ENCODE peak calls at places on chromosomes 4 and X, in eight cellular contexts. X, M, P, T, W, I, C and U are unnamed samples.

GRCh38 chrX:13376857-13377441 is 57.1 kb upstream of the ATXN3L start:
- DNase-seq in X (no peak), M (no peak), P (peak; percentile 24), T (no peak), W (no peak), I (no peak), C (no peak), U (no peak)

GRCh38 chrX:152896450-152896849 is 1.4 kb upstream of the ZNF185 start:
- DNase-seq in X (no peak), M (no peak), P (no peak), T (peak; percentile 44), W (no peak), I (no peak), C (no peak), U (no peak)

GRCh38 chr4:132934901-132935300 is 214.2 kb upstream of the PCDH10 start:
- DNase-seq in X (no peak), M (no peak), P (no peak), T (no peak), W (no peak), I (no peak), C (no peak), U (no peak)

GRCh38 chrX:25807022-25807421 is 331.1 kb upstream of the MAGEB18 start:
- DNase-seq in X (no peak), M (no peak), P (no peak), T (no peak), W (no peak), I (no peak), C (no peak), U (no peak)

GRCh38 chr4:81919810-81920209 is 448.1 kb upstream of the RASGEF1B start:
- DNase-seq in X (no peak), M (no peak), P (no peak), T (no peak), W (no peak), I (no peak), C (no peak), U (no peak)

GRCh38 chr4:129747756-129748155 is 651.8 kb downstream of the C4orf33 start:
- DNase-seq in X (no peak), M (no peak), P (no peak), T (no peak), W (no peak), I (no peak), C (no peak), U (no peak)

GRCh38 chrX:80879143-80879542 is 69.5 kb upstream of the BRWD3 start:
- DNase-seq in X (no peak), M (no peak), P (peak; percentile 4), T (no peak), W (no peak), I (peak; percentile 46), C (no peak), U (no peak)

GRCh38 chr4:82886145-82886942 is 4.6 kb downstream of the SEC31A start:
- DNase-seq in X (no peak), M (no peak), P (no peak), T (no peak), W (no peak), I (no peak), C (no peak), U (no peak)

GRCh38 chr4:84814100-84814750 is 152.3 kb downstream of the WDFY3 start:
- DNase-seq in X (no peak), M (no peak), P (no peak), T (peak; percentile 87), W (no peak), I (no peak), C (no peak), U (no peak)

GRCh38 chr4:48340276-48340904 is 939 bp upstream of the SLAIN2 start:
- DNase-seq in X (no peak), M (peak; percentile 23), P (no peak), T (no peak), W (no peak), I (no peak), C (no peak), U (no peak)

GRCh38 chr4:114208747-114209146 is 229.3 kb upstream of the ARSJ start:
- DNase-seq in X (no peak), M (no peak), P (no peak), T (no peak), W (no peak), I (no peak), C (no peak), U (no peak)

GRCh38 chrX:16671005-16671404 is 21.0 kb downstream of the S100G start:
- DNase-seq in X (no peak), M (peak; percentile 82), P (peak; percentile 28), T (peak; percentile 56), W (no peak), I (no peak), C (peak; percentile 10), U (no peak)

GRCh38 chrX:48513670-48514069 is 4.9 kb downstream of the PORCN start:
- DNase-seq in X (no peak), M (no peak), P (no peak), T (no peak), W (no peak), I (no peak), C (no peak), U (no peak)

GRCh38 chrX:137574784-137575298 is 8.9 kb downstream of the ZIC3 start:
- DNase-seq in X (no peak), M (peak; percentile 68), P (no peak), T (no peak), W (no peak), I (no peak), C (no peak), U (no peak)

GRCh38 chrX:137573356-137574101 is 7.6 kb downstream of the ZIC3 start:
- DNase-seq in X (no peak), M (peak; percentile 90), P (no peak), T (no peak), W (no peak), I (no peak), C (no peak), U (no peak)

GRCh38 chrX:137575596-137576255 is 9.8 kb downstream of the ZIC3 start:
- DNase-seq in X (no peak), M (peak; percentile 60), P (no peak), T (no peak), W (no peak), I (no peak), C (no peak), U (no peak)

GRCh38 chrX:137569470-137569891 is 3.6 kb downstream of the ZIC3 start:
- DNase-seq in X (no peak), M (no peak), P (no peak), T (no peak), W (no peak), I (no peak), C (no peak), U (no peak)

GRCh38 chrX:137574102-137574783 is 8.3 kb downstream of the ZIC3 start:
- DNase-seq in X (no peak), M (peak; percentile 97), P (no peak), T (no peak), W (no peak), I (no peak), C (no peak), U (no peak)
- H3K4me3 ChIP-seq in X (no peak overlapping the region), M (peak overlapping the region; percentile 43), P (no peak overlapping the region), T (no peak overlapping the region), W (no peak overlapping the region), I (no peak overlapping the region), C (no peak overlapping the region), U (no peak overlapping the region)

GRCh38 chr4:41693629-41694028 is 54.9 kb downstream of the PHOX2B start:
- DNase-seq in X (no peak), M (peak; percentile 5), P (no peak), T (peak; percentile 38), W (no peak), I (no peak), C (no peak), U (no peak)

GRCh38 chr4:41692717-41693345 is 55.7 kb downstream of the PHOX2B start:
- DNase-seq in X (peak; percentile 65), M (peak; percentile 49), P (peak; percentile 24), T (peak; percentile 58), W (peak; percentile 65), I (peak; percentile 30), C (peak; percentile 13), U (no peak)

GRCh38 chr4:41701961-41702360 is 46.6 kb downstream of the PHOX2B start:
- DNase-seq in X (no peak), M (no peak), P (no peak), T (no peak), W (no peak), I (no peak), C (no peak), U (no peak)

GRCh38 chr4:41696131-41696530 is 52.4 kb downstream of the PHOX2B start:
- DNase-seq in X (no peak), M (no peak), P (no peak), T (no peak), W (no peak), I (no peak), C (no peak), U (no peak)

DNA sequence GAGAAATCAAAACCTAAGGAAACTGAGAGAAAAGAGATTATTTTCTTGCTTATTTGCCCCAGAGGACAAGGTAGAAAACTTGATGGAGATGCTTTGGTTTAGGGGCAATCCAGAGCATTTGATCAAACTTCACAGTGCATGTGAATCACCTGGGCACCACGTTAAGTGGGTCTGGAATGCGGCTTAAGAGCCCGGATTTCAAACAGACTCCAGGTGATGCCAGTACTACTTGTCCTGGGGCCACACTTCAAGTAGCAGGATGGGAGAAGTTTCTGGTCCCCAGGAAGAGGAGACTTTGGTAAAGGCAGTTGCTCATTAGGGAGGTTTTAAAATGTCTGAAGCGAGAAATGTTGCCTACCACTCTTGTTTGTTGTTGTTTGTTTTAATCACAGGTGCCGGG is 51.8 kb downstream of the PHOX2B start:
- DNase-seq in X (no peak), M (peak; percentile 2), P (no peak), T (no peak), W (no peak), I (no peak), C (no peak), U (no peak)
- H3K27me3 ChIP-seq in X (no peaks in the 10 kb centered on the region), M (no peaks in the 10 kb centered on the region), P (no peaks in the 10 kb centered on the region), T (peaks cover 13% of the 10 kb centered on the region), W (no peaks in the 10 kb centered on the region), I (no peaks in the 10 kb centered on the region), C (no peaks in the 10 kb centered on the region), U (no peaks in the 10 kb centered on the region)

GRCh38 chr4:143337600-143338287 is 1.1 kb downstream of the GAB1 start:
- DNase-seq in X (peak; percentile 85), M (peak; percentile 48), P (peak; percentile 44), T (no peak), W (peak; percentile 74), I (peak; percentile 44), C (no peak), U (no peak)
- H3K4me3 ChIP-seq in X (peak overlapping the region; percentile 87), M (peak overlapping the region; percentile 92), P (peak overlapping the region; percentile 62), T (peak overlapping the region; percentile 84), W (peak overlapping the region; percentile 92), I (peak overlapping the region; percentile 78), C (peak overlapping the region; percentile 37), U (peak overlapping the region; percentile 51)

GRCh38 chrX:115018944-115019343 is 1.5 kb upstream of the IL13RA2 start:
- DNase-seq in X (no peak), M (no peak), P (no peak), T (no peak), W (no peak), I (no peak), C (no peak), U (no peak)

GRCh38 chrX:115017455-115017854 is at the start of gene IL13RA2:
- DNase-seq in X (no peak), M (no peak), P (no peak), T (peak; percentile 3), W (no peak), I (no peak), C (no peak), U (no peak)

GRCh38 chrX:115018040-115018647 is 728 bp upstream of the IL13RA2 start:
- DNase-seq in X (no peak), M (no peak), P (no peak), T (no peak), W (no peak), I (no peak), C (no peak), U (no peak)

GRCh38 chrX:115011428-115011827 is 6.0 kb downstream of the IL13RA2 start:
- DNase-seq in X (no peak), M (no peak), P (no peak), T (no peak), W (no peak), I (no peak), C (no peak), U (no peak)

GRCh38 chrX:115013705-115014104 is 3.7 kb downstream of the IL13RA2 start:
- DNase-seq in X (no peak), M (no peak), P (no peak), T (peak; percentile 4), W (no peak), I (no peak), C (no peak), U (no peak)
- H3K27me3 ChIP-seq in X (no peaks in the 10 kb centered on the region), M (no peaks in the 10 kb centered on the region), P (peaks cover 9% of the 10 kb centered on the region), T (no peaks in the 10 kb centered on the region), W (no peaks in the 10 kb centered on the region), I (no peaks in the 10 kb centered on the region), C (no peaks in the 10 kb centered on the region), U (no peaks in the 10 kb centered on the region)